ENCODE peak calls at places on chromosome 1, in six cellular contexts. N is tibial artery, I is dorsolateral prefrontal cortex, W is lung, C is cardiac fibroblast, G is hepatocyte. K is an unnamed sample.

GRCh38 chr1:160083968-160084770 is 2.8 kb downstream of the KCNJ9 start:
- DNase-seq in G (peak; percentile 87), C (peak; percentile 28), W (peak; percentile 77), I (no peak), N (no peak), K (no peak)

GRCh38 chr1:204130178-204130577 is 21.7 kb downstream of the ETNK2 start:
- DNase-seq in G (no peak), I (no peak), N (no peak), C (no peak), W (no peak), K (no peak)

GRCh38 chr1:180501865-180502360 is 464 bp downstream of the ACBD6 start:
- DNase-seq in C (no peak), N (no peak), G (peak; percentile 67), W (no peak), I (no peak), K (no peak)

GRCh38 chr1:160862151-160863061 is at the start of gene CD244:
- DNase-seq in N (no peak), G (peak; percentile 28), I (no peak), C (peak; percentile 54), W (peak; percentile 37), K (no peak)

GRCh38 chr1:248029770-248030169 is at the start of gene OR2L2:
- DNase-seq in W (no peak), C (no peak), G (no peak), I (no peak), N (no peak), K (no peak)

GRCh38 chr1:31760422-31760900 is 3.7 kb downstream of the ADGRB2 start:
- DNase-seq in W (no peak), C (no peak), I (no peak), N (no peak), G (peak; percentile 64), K (no peak)

GRCh38 chr1:93584238-93585003 is 97.2 kb downstream of the BCAR3 start:
- DNase-seq in C (peak; percentile 49), G (peak; percentile 37), N (no peak), I (no peak), W (no peak), K (no peak)

GRCh38 chr1:229717774-229718173 is 91.7 kb downstream of the URB2 start:
- DNase-seq in G (no peak), I (no peak), W (no peak), C (peak; percentile 12), N (no peak), K (no peak)

GRCh38 chr1:208475449-208475848 is 231.3 kb upstream of the PLXNA2 start:
- DNase-seq in W (no peak), C (peak; percentile 2), I (no peak), G (peak; percentile 47), N (peak; percentile 53), K (no peak)

GRCh38 chr1:183632087-183632486 is 3.5 kb downstream of the ARPC5 start:
- DNase-seq in C (peak; percentile 86), N (no peak), I (no peak), W (no peak), G (no peak), K (no peak)

GRCh38 chr1:48582408-48582807 is 110.4 kb upstream of the SPATA6 start:
- DNase-seq in I (no peak), N (no peak), G (no peak), W (no peak), C (no peak), K (no peak)

GRCh38 chr1:236638935-236639334 is 34.6 kb upstream of the HEATR1 start:
- DNase-seq in G (no peak), C (no peak), N (no peak), I (no peak), W (no peak), K (no peak)

GRCh38 chr1:201988593-201988992 is 6.1 kb downstream of the RNPEP start:
- DNase-seq in N (no peak), W (no peak), G (no peak), I (no peak), C (no peak), K (no peak)

GRCh38 chr1:9687876-9688582 is 36.5 kb downstream of the PIK3CD start:
- DNase-seq in W (no peak), G (peak; percentile 38), I (no peak), C (peak; percentile 22), N (no peak), K (no peak)

GRCh38 chr1:24374891-24375786 is 38.4 kb downstream of the STPG1 start:
- DNase-seq in W (no peak), N (no peak), I (no peak), C (no peak), G (no peak), K (no peak)

GRCh38 chr1:38555594-38555993 is 304.0 kb downstream of the RRAGC start:
- DNase-seq in G (no peak), W (no peak), C (no peak), I (no peak), N (no peak), K (no peak)

GRCh38 chr1:46535063-46535462 is 16.4 kb downstream of the KNCN start:
- DNase-seq in W (no peak), N (no peak), C (no peak), G (peak; percentile 41), I (no peak), K (no peak)

GRCh38 chr1:174775621-174776020 is 224.1 kb upstream of the CACYBP start:
- DNase-seq in W (no peak), N (no peak), I (no peak), C (no peak), G (no peak), K (no peak)

GRCh38 chr1:45884700-45885099 is 81.3 kb downstream of the MAST2 start:
- DNase-seq in C (no peak), W (no peak), G (peak; percentile 21), N (no peak), I (no peak), K (no peak)

GRCh38 chr1:214004014-214004413 is 16.2 kb downstream of the PROX1 start:
- DNase-seq in G (no peak), N (no peak), I (no peak), C (no peak), W (no peak), K (no peak)

GRCh38 chr1:188270497-188270896 is 1441.7 kb downstream of the PLA2G4A start:
- DNase-seq in W (no peak), G (no peak), C (no peak), N (no peak), I (no peak), K (no peak)

GRCh38 chr1:25755475-25756125 is 44.4 kb upstream of the SELENON start:
- DNase-seq in C (no peak), G (no peak), N (no peak), I (no peak), W (no peak), K (no peak)

GRCh38 chr1:53371851-53372250 is 44.0 kb upstream of the LRP8 start:
- DNase-seq in I (no peak), W (no peak), G (no peak), N (peak; percentile 15), C (no peak), K (no peak)

GRCh38 chr1:156865865-156866678 is 5.4 kb downstream of the NTRK1 start:
- DNase-seq in N (no peak), I (no peak), W (no peak), C (no peak), G (no peak), K (no peak)

GRCh38 chr1:78468511-78468910 is 22.3 kb upstream of the PTGFR start:
- DNase-seq in I (no peak), C (no peak), W (no peak), N (no peak), G (no peak), K (no peak)

GRCh38 chr1:200670215-200671118 is 760 bp upstream of the DDX59 start:
- DNase-seq in G (peak; percentile 59), N (peak; percentile 43), I (peak; percentile 51), C (no peak), W (peak; percentile 39), K (peak; percentile 27)

GRCh38 chr1:161223805-161224694 is 622 bp upstream of the APOA2 start:
- DNase-seq in C (no peak), G (peak; percentile 84), N (no peak), W (no peak), I (no peak), K (no peak)

GRCh38 chr1:159925713-159926066 is 383 bp upstream of the TAGLN2 start:
- DNase-seq in I (no peak), G (no peak), N (peak; percentile 43), W (no peak), C (no peak), K (no peak)

GRCh38 chr1:205589618-205590456 is 42.0 kb downstream of the ELK4 start:
- DNase-seq in W (no peak), I (no peak), N (no peak), C (no peak), G (no peak), K (no peak)

GRCh38 chr1:205588691-205589445 is 42.9 kb downstream of the ELK4 start:
- DNase-seq in C (peak; percentile 82), W (no peak), G (peak; percentile 53), I (peak; percentile 72), N (no peak), K (no peak)

GRCh38 chr1:205590777-205591513 is 40.9 kb downstream of the ELK4 start:
- DNase-seq in G (no peak), W (no peak), I (no peak), C (no peak), N (no peak), K (no peak)

GRCh38 chr1:205591522-205592351 is 40.1 kb downstream of the ELK4 start:
- DNase-seq in G (peak; percentile 91), N (peak; percentile 87), W (peak; percentile 88), I (peak; percentile 85), C (peak; percentile 83), K (peak; percentile 47)

GRCh38 chr1:205590457-205590768 is 41.4 kb downstream of the ELK4 start:
- DNase-seq in W (no peak), N (no peak), C (no peak), I (no peak), G (no peak), K (no peak)
- TF ChIP-seq CTCF in W (no peak), N (no peak), C (no peak), I (no peak), G (no peak), K (no peak)

GRCh38 chr1:151144474-151145157 is 1.8 kb downstream of the SEMA6C start:
- DNase-seq in C (peak; percentile 24), I (no peak), W (peak; percentile 56), N (no peak), G (no peak), K (no peak)
- H3K4me3 ChIP-seq in C (no peak overlapping the region), I (peak overlapping the region; percentile 83), W (no peak overlapping the region), N (peak overlapping the region; percentile 82), G (no peak overlapping the region), K (peak overlapping the region; percentile 70)

GRCh38 chr1:145720878-145721671 is 1.8 kb downstream of the CD160 start:
- DNase-seq in W (peak; percentile 69), G (peak; percentile 81), I (peak; percentile 58), C (peak; percentile 55), N (peak; percentile 45), K (no peak)
- TF ChIP-seq CTCF in W (peak; percentile 78), G (peak; percentile 86), I (peak; percentile 96), C (peak; percentile 85), N (peak; percentile 90), K (peak; percentile 78)

DNA sequence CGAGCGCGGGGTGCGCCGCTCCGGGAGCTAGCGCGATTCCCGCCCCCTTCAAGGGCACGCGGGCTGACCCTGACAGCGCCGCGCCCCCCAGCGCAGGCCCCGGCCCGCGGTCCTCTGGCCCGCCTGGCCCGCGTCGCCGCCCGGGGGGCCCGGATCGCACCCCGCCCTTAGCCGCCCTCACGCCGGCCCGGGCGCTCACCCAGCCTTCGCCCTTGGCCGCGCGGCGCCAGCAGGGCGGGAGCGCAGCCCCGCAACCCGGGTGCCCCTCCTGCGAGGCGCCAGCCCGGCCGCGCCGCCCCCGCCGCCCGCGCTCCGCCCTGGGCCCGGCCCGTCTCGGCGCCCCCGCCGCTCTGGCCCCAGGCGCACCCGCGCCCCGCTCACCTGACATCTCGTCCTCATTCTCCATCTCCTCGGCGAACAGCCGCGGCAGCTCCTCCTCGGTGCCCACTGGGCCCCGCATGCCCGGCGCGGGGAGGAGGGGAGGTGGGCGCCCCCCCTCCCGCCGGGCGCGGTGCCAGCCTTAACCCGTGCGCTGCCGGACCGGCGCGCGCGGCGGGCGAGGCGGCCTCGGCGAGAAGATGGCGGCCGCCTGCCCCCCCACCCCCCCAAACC is 451 bp downstream of the CHD5 start:
- DNase-seq in N (no peak), G (no peak), I (no peak), W (no peak), C (no peak), K (no peak)
- H3K4me3 ChIP-seq in N (peak overlapping the region; percentile 45), G (no peak overlapping the region), I (peak overlapping the region; percentile 71), W (no peak overlapping the region), C (no peak overlapping the region), K (no peak overlapping the region)